ENCODE peak calls at places on chromosomes 11 and 22, in five cellular contexts. N, D, V, R and G are unnamed samples.

GRCh38 chr22:19593991-19594569 is 69.9 kb upstream of the CLDN5 start:
- DNase-seq in D (no peak), V (no peak), N (no peak), R (peak), G (no peak)

GRCh38 chr11:58301576-58301975 is 33.5 kb upstream of the OR10W1 start:
- DNase-seq in D (no peak), V (no peak), N (no peak), R (no peak), G (no peak)

GRCh38 chr11:113957016-113957415 is 17.9 kb upstream of the HTR3A start:
- DNase-seq in D (no peak), R (no peak), N (no peak), V (no peak), G (no peak)

GRCh38 chr22:27197618-27198017 is 540.2 kb downstream of the MIAT start:
- DNase-seq in V (no peak), D (no peak), R (no peak), N (no peak), G (no peak)

GRCh38 chr11:75931124-75931523 is 116.1 kb downstream of the UVRAG start:
- DNase-seq in N (peak), D (no peak), V (no peak), R (peak), G (no peak)

GRCh38 chr11:116885951-116886629 is 48.7 kb upstream of the APOA1 start:
- DNase-seq in N (peak), V (no peak), D (no peak), R (no peak), G (no peak)

GRCh38 chr22:46748206-46748947 is 10.3 kb upstream of the CERK start:
- DNase-seq in R (no peak), V (no peak), D (no peak), N (no peak), G (no peak)

GRCh38 chr11:128482512-128483191 is 104.7 kb downstream of the ETS1 start:
- DNase-seq in R (no peak), V (no peak), N (peak), D (no peak), G (no peak)

GRCh38 chr11:102615077-102615893 is 9.8 kb downstream of the MMP20 start:
- DNase-seq in V (no peak), R (peak), N (no peak), D (no peak), G (no peak)

DNA sequence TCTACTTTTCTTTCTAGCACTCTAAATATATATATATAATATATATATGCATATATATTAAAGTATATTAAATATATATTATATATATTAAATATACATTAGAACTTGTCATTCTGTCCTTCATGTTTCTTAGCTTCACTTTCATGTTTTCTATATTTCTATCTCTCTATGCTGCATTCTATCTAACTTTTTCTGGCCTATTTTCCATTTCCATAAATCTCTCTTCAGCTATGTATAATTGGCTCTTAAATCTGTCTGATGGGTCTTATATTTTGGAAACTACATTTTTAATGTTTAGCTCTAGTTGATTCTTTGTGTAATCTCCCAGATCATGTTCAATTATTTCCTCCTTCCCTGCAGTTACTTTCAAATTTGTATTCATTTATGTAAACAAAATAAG is 72.2 kb downstream of the MTNR1B start:
- DNase-seq in D (no peak), V (no peak), N (no peak), R (no peak), G (no peak)
- H2BK12ac ChIP-seq in D (no peak), V (no peak), N (no peak), R (no peak), G (no peak)

GRCh38 chr11:69730500-69730899 is 26.7 kb upstream of the FGF19 start:
- DNase-seq in N (no peak), D (no peak), V (no peak), R (no peak), G (no peak)
- H2BK12ac ChIP-seq in N (no peak), D (no peak), V (no peak), R (no peak), G (no peak)

GRCh38 chr11:209275-210121 is 2.0 kb downstream of the RIC8A start:
- DNase-seq in D (no peak), R (no peak), N (peak), V (no peak), G (no peak)
- H2BK12ac ChIP-seq in D (no peak), R (peak), N (peak), V (no peak), G (no peak)

DNA sequence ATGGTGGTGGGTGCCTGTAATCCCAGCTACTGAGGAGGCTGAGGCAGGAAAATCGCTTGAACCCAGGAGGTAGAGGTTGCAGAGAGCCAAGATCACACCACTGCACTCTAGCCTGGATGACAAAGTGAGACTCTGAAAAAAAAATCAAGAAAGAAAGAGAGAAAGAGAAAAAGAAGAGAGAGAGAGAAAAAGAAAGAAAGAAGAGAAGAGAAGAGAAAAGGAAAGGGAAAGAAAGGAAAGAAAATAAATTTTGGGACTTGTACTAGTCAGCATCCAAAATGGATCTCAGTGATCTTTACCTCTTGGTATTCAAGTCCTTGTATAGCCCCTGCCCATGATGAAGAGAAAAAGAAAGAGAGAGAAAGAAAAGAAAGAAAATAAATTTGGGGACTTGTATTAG is 22.2 kb upstream of the PICALM start:
- DNase-seq in V (no peak), N (no peak), R (no peak), D (no peak), G (no peak)
- H2BK12ac ChIP-seq in V (no peak), N (no peak), R (no peak), D (no peak), G (no peak)